ENCODE peak calls at places on chromosomes 11 and 22, in ten cellular contexts. P is activated naive CD8-positive, alpha-beta T cell treated with anti-CD3 and anti-CD28 coated beads, Interleukin-2, amount 50 U/mL, for 16 hours; I is NCI-H774; C is KG1; E is body of pancreas; F is LoVo; D is uterus; J is naive thymus-derived CD4-positive, alpha-beta T cell; N is globus pallidus; O is left ventricle myocardium inferior. B is an unnamed sample.
A peak's percentile ranks its signal among the peaks of the same experiment; 100 is the strongest.

GRCh38 chr11:3675971-3676370 is 4.8 kb upstream of the CHRNA10 start:
- DNase-seq in P (no peak), I (no peak), C (no peak), E (no peak), F (no peak), D (no peak), J (no peak), N (no peak), O (no peak), B (no peak)

GRCh38 chr22:42154731-42155543 is 24.3 kb upstream of the CYP2D6 start:
- DNase-seq in P (no peak), I (no peak), C (no peak), E (no peak), F (no peak), D (no peak), J (no peak), N (no peak), O (no peak), B (no peak)

GRCh38 chr22:27820896-27821866 is 19.6 kb upstream of the MN1 start:
- DNase-seq in P (no peak), I (no peak), C (no peak), E (peak; percentile 48), F (no peak), D (no peak), J (no peak), N (peak; percentile 20), O (no peak), B (no peak)

GRCh38 chr11:122617297-122617696 is 38.2 kb upstream of the UBASH3B start:
- DNase-seq in P (no peak), I (no peak), C (no peak), E (no peak), F (peak; percentile 12), D (no peak), J (no peak), N (no peak), O (no peak), B (no peak)

GRCh38 chr22:23777776-23778575 is 5.3 kb downstream of the MMP11 start:
- DNase-seq in P (no peak), I (no peak), C (no peak), E (no peak), F (no peak), D (peak; percentile 44), J (no peak), N (no peak), O (peak; percentile 76), B (no peak)

GRCh38 chr11:70768346-70769095 is 370.2 kb downstream of the CTTN start:
- DNase-seq in P (no peak), I (no peak), C (no peak), E (no peak), F (no peak), D (no peak), J (no peak), N (no peak), O (no peak), B (no peak)

GRCh38 chr11:59857444-59858434 is 8.5 kb downstream of the TCN1 start:
- DNase-seq in P (no peak), I (no peak), C (no peak), E (no peak), F (peak; percentile 65), D (no peak), J (no peak), N (no peak), O (no peak), B (no peak)

GRCh38 chr11:65524747-65525658 is at the start of gene SCYL1:
- DNase-seq in P (peak; percentile 57), I (peak; percentile 56), C (no peak), E (peak; percentile 84), F (peak; percentile 79), D (peak; percentile 85), J (peak; percentile 75), N (peak; percentile 86), O (peak; percentile 82), B (peak; percentile 72)

GRCh38 chr11:33723238-33723881 is 12.9 kb downstream of the CD59 start:
- DNase-seq in P (no peak), I (no peak), C (no peak), E (no peak), F (peak; percentile 20), D (no peak), J (no peak), N (no peak), O (no peak), B (no peak)

GRCh38 chr11:73931039-73931645 is 19.7 kb upstream of the DNAJB13 start:
- DNase-seq in P (no peak), I (no peak), C (no peak), E (peak; percentile 36), F (peak; percentile 38), D (no peak), J (no peak), N (peak; percentile 81), O (no peak), B (no peak)

GRCh38 chr22:47210112-47210657 is 447.7 kb downstream of the TBC1D22A start:
- DNase-seq in P (no peak), I (no peak), C (no peak), E (no peak), F (no peak), D (no peak), J (no peak), N (no peak), O (no peak), B (no peak)

GRCh38 chr11:64268028-64268686 is 16.3 kb downstream of the BAD start:
- DNase-seq in P (no peak), I (no peak), C (no peak), E (no peak), F (no peak), D (no peak), J (no peak), N (no peak), O (no peak), B (no peak)

GRCh38 chr11:121351089-121351488 is 58.5 kb downstream of the SC5D start:
- DNase-seq in P (no peak), I (no peak), C (no peak), E (no peak), F (no peak), D (no peak), J (no peak), N (no peak), O (no peak), B (no peak)

GRCh38 chr22:46774456-46775363 is 12.3 kb downstream of the TBC1D22A start:
- DNase-seq in P (no peak), I (no peak), C (no peak), E (no peak), F (no peak), D (no peak), J (no peak), N (no peak), O (no peak), B (no peak)

GRCh38 chr22:40240160-40240559 is 62.4 kb downstream of the TNRC6B start:
- DNase-seq in P (no peak), I (no peak), C (no peak), E (no peak), F (no peak), D (no peak), J (no peak), N (no peak), O (no peak), B (no peak)

GRCh38 chr22:38257170-38257569 is 15.6 kb downstream of the TMEM184B start:
- DNase-seq in P (no peak), I (no peak), C (no peak), E (no peak), F (no peak), D (no peak), J (no peak), N (no peak), O (no peak), B (no peak)

GRCh38 chr11:32072872-32073661 is 17.8 kb upstream of the RCN1 start:
- DNase-seq in P (no peak), I (no peak), C (no peak), E (no peak), F (no peak), D (no peak), J (no peak), N (no peak), O (no peak), B (no peak)

GRCh38 chr11:33052241-33052640 is 12.9 kb downstream of the TCP11L1 start:
- DNase-seq in P (no peak), I (no peak), C (no peak), E (no peak), F (no peak), D (no peak), J (no peak), N (no peak), O (no peak), B (no peak)

GRCh38 chr11:26715133-26715532 is 6.7 kb downstream of the SLC5A12 start:
- DNase-seq in P (no peak), I (no peak), C (no peak), E (no peak), F (no peak), D (no peak), J (no peak), N (no peak), O (no peak), B (no peak)

GRCh38 chr22:40040927-40041326 is 46.2 kb downstream of the FAM83F start:
- DNase-seq in P (no peak), I (no peak), C (peak; percentile 24), E (peak; percentile 41), F (peak; percentile 42), D (peak; percentile 26), J (no peak), N (no peak), O (peak; percentile 57), B (no peak)

GRCh38 chr22:25942989-25943411 is 201.0 kb downstream of the MYO18B start:
- DNase-seq in P (no peak), I (peak; percentile 70), C (no peak), E (peak; percentile 45), F (no peak), D (no peak), J (no peak), N (peak; percentile 70), O (peak; percentile 72), B (no peak)

GRCh38 chr22:40898850-40899357 is 37.0 kb upstream of the DNAJB7 start:
- DNase-seq in P (no peak), I (peak; percentile 10), C (peak; percentile 3), E (no peak), F (peak; percentile 20), D (no peak), J (no peak), N (peak; percentile 68), O (no peak), B (no peak)

GRCh38 chr11:20050551-20051333 is 109.5 kb downstream of the DBX1 start:
- DNase-seq in P (no peak), I (no peak), C (no peak), E (no peak), F (no peak), D (no peak), J (no peak), N (no peak), O (no peak), B (no peak)

GRCh38 chr11:47499614-47500013 is 50.7 kb upstream of the RAPSN start:
- DNase-seq in P (no peak), I (no peak), C (no peak), E (no peak), F (no peak), D (no peak), J (no peak), N (peak; percentile 31), O (no peak), B (no peak)

GRCh38 chr22:31947296-31947695 is 3.0 kb downstream of the YWHAH start:
- DNase-seq in P (no peak), I (no peak), C (peak; percentile 16), E (no peak), F (no peak), D (no peak), J (no peak), N (no peak), O (no peak), B (no peak)

GRCh38 chr11:132123854-132124835 is 753.7 kb downstream of the NTM start:
- DNase-seq in P (no peak), I (no peak), C (no peak), E (no peak), F (no peak), D (no peak), J (no peak), N (no peak), O (no peak), B (no peak)

GRCh38 chr11:44112083-44112865 is 16.8 kb downstream of the EXT2 start:
- DNase-seq in P (no peak), I (peak; percentile 4), C (no peak), E (peak; percentile 19), F (no peak), D (no peak), J (no peak), N (no peak), O (peak; percentile 53), B (no peak)

GRCh38 chr11:67252831-67253239 is 13.4 kb upstream of the GRK2 start:
- DNase-seq in P (no peak), I (no peak), C (no peak), E (no peak), F (no peak), D (no peak), J (no peak), N (peak; percentile 68), O (no peak), B (no peak)

B was measured in activated CD4-positive, CD25-positive, alpha-beta regulatory T cell.